ENCODE peak calls at places on chromosome 11, in ten cellular contexts. F, Z, T, W, Q, A, J, H, U and G are unnamed samples.

GRCh38 chr11:71402878-71403277 is 45.3 kb downstream of the DHCR7 start:
- DNase-seq in F (no peak), Z (no peak), T (no peak), W (no peak), Q (no peak), A (no peak), J (no peak), H (no peak), U (no peak), G (no peak)

GRCh38 chr11:130666781-130667251 is 218.4 kb downstream of the ADAMTS15 start:
- DNase-seq in F (no peak), Z (no peak), T (no peak), W (no peak), Q (peak), A (peak), J (no peak), H (no peak), U (no peak), G (no peak)

GRCh38 chr11:1202154-1202775 is 20.6 kb upstream of the MUC5B start:
- DNase-seq in F (no peak), Z (peak), T (peak), W (peak), Q (no peak), A (peak), J (peak), H (no peak), U (no peak), G (no peak)

GRCh38 chr11:130629039-130629438 is 180.6 kb downstream of the ADAMTS15 start:
- DNase-seq in F (no peak), Z (no peak), T (no peak), W (no peak), Q (peak), A (no peak), J (no peak), H (no peak), U (no peak), G (no peak)

GRCh38 chr11:47918882-47919495 is 61.4 kb upstream of the PTPRJ start:
- DNase-seq in F (no peak), Z (no peak), T (peak), W (no peak), Q (peak), A (peak), J (no peak), H (no peak), U (no peak), G (no peak)

GRCh38 chr11:815675-816432 is 2.9 kb upstream of the PNPLA2 start:
- DNase-seq in F (no peak), Z (no peak), T (no peak), W (no peak), Q (no peak), A (no peak), J (no peak), H (no peak), U (no peak), G (no peak)

GRCh38 chr11:65459552-65459951 is 37.0 kb downstream of the NEAT1 start:
- DNase-seq in F (no peak), Z (no peak), T (no peak), W (peak), Q (no peak), A (no peak), J (no peak), H (no peak), U (no peak), G (no peak)

GRCh38 chr11:130782361-130783221 is 133.7 kb downstream of the SNX19 start:
- DNase-seq in F (no peak), Z (no peak), T (peak), W (peak), Q (peak), A (peak), J (no peak), H (no peak), U (no peak), G (no peak)

GRCh38 chr11:94639901-94640721 is 72.9 kb downstream of the PIWIL4 start:
- DNase-seq in F (no peak), Z (no peak), T (no peak), W (peak), Q (no peak), A (peak), J (no peak), H (no peak), U (no peak), G (no peak)

GRCh38 chr11:811446-812245 is 1.9 kb downstream of the RPLP2 start:
- DNase-seq in F (no peak), Z (no peak), T (no peak), W (no peak), Q (no peak), A (peak), J (no peak), H (no peak), U (no peak), G (no peak)

GRCh38 chr11:115869780-115870431 is 365.7 kb upstream of the CADM1 start:
- DNase-seq in F (no peak), Z (peak), T (peak), W (peak), Q (peak), A (peak), J (no peak), H (no peak), U (no peak), G (peak)

GRCh38 chr11:115247953-115248352 is 256.3 kb downstream of the CADM1 start:
- DNase-seq in F (no peak), Z (no peak), T (no peak), W (no peak), Q (no peak), A (no peak), J (no peak), H (no peak), U (no peak), G (no peak)

GRCh38 chr11:36532908-36533601 is 23.0 kb upstream of the TRAF6 start:
- DNase-seq in F (no peak), Z (no peak), T (peak), W (no peak), Q (no peak), A (peak), J (no peak), H (no peak), U (no peak), G (no peak)

GRCh38 chr11:75350122-75350742 is 1.2 kb downstream of the ARRB1 start:
- DNase-seq in F (no peak), Z (no peak), T (no peak), W (peak), Q (no peak), A (no peak), J (no peak), H (no peak), U (no peak), G (no peak)
- H3K4me3 ChIP-seq in F (peak), Z (no peak), T (peak), W (peak), Q (no peak), A (peak), J (peak), H (no peak), U (no peak), G (peak)

DNA sequence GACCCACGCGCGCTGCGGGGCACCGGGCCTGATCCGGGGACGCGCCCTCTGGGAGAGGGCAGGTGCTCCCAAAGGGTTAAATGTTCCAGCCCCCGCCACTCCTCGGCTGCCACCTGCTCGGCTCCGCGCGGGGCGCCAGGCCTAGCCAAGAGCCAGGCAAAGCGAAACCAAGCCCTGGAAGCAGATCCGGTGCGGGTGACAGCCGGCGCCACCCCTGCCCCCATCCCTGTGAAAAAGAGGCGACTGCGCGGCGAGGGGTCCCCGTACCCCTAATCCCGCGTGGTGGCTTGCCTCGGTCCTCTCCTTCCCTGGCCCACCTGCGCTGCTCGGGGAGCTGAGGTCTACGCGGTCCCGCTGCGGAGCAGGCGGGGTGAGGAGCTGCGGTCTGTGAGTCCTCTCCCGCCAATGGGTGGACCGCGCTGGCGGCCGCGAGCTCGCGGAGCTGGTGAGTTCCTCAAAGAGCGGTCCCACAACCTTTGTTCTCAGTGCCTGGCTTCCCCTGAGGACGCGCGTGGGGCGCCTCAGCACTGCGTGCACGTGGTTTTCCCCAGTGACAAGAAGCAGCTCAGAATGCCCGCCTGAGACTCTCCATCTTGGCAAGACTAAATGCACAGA is at the start of gene ME3:
- DNase-seq in F (peak), Z (peak), T (peak), W (peak), Q (peak), A (peak), J (peak), H (no peak), U (peak), G (peak)
- H3K4me3 ChIP-seq in F (peak), Z (peak), T (peak), W (peak), Q (peak), A (peak), J (peak), H (peak), U (peak), G (peak)

DNA sequence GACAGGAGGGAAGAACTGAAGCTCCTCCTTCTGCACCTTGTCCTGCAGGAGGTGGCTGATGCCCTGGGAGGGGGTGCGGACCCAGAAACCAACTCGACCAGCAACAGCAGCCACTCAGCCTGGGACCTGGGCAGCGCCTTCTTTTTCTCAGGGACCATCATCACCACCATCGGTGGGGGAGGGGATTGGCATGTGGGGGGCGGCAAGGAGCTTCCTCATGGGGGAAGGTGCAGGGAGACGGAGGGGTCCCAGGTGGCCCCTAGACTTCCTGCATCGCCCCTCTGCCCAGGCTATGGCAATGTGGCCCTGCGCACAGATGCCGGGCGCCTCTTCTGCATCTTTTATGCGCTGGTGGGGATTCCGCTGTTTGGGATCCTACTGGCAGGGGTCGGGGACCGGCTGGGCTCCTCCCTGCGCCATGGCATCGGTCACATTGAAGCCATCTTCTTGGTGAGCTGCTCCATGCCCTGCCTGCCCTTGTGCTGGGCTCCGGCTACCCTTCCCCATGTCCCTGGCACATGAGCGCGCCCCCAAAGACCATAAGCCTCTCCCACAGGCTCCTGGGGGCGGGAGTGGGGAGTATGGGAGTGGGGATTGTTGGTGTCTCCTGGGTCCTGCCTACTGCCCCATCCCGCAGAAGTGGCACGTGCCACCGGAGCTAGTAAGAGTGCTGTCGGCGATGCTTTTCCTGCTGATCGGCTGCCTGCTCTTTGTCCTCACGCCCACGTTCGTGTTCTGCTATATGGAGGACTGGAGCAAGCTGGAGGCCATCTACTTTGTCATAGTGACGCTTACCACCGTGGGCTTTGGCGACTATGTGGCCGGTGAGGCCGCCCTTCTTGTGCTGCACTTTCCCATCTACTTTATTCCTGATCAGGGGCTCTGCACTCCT is 3.1 kb upstream of the CATSPERZ start:
- DNase-seq in F (no peak), Z (no peak), T (no peak), W (no peak), Q (no peak), A (no peak), J (no peak), H (no peak), U (no peak), G (no peak)
- H3K4me3 ChIP-seq in F (no peak), Z (no peak), T (no peak), W (no peak), Q (no peak), A (no peak), J (no peak), H (no peak), U (no peak), G (no peak)

DNA sequence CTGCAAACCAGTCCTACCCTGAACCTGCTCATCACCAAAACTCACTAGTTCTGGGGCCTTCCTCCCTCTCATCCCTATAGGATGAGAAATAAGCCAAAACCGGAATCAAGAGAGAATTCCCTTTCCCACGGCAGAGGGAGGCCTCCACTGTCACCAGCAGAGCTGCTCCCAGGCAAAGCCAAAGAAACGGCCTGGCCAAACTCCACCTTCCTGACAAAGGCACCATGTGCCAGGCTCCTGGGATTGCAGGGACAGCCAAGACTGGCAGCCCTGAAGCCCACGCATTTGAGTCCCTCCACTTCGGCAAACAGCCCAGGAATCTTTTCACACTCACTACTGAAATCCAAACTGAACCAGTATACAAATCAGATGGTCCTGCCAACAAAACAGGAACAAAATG is 6.2 kb downstream of the SMCO4 start:
- DNase-seq in F (no peak), Z (no peak), T (no peak), W (no peak), Q (no peak), A (peak), J (peak), H (no peak), U (no peak), G (no peak)
- H3K4me3 ChIP-seq in F (no peak), Z (no peak), T (no peak), W (no peak), Q (no peak), A (no peak), J (no peak), H (no peak), U (no peak), G (no peak)